ENCODE peak calls at places on chromosomes 6 and 20, in eight cellular contexts. One of them, this sample, is unnamed.

GRCh38 chr20:46057856-46058655 is 29.0 kb downstream of the SLC12A5 start:
- DNase-seq in psoas muscle: peak
- DNase-seq in effector CD8-positive, alpha-beta T cell: no peak
- DNase-seq in NCI-H2081: no peak
- DNase-seq in activated T-cell treated with anti-CD3 and anti-CD28 coated beads, Interleukin-2, amount 50 U/mL, for 4 hours: no peak
- DNase-seq in HEK293T: no peak
- DNase-seq in SHP77: no peak
- DNase-seq in HTR-8/SVneo: no peak
- DNase-seq in this sample: peak

GRCh38 chr6:7087491-7087979 is 20.2 kb upstream of the RREB1 start:
- DNase-seq in effector CD8-positive, alpha-beta T cell: no peak
- DNase-seq in HEK293T: peak
- DNase-seq in psoas muscle: no peak
- DNase-seq in activated T-cell treated with anti-CD3 and anti-CD28 coated beads, Interleukin-2, amount 50 U/mL, for 4 hours: peak
- DNase-seq in HTR-8/SVneo: no peak
- DNase-seq in NCI-H2081: no peak
- DNase-seq in SHP77: no peak
- DNase-seq in this sample: no peak

GRCh38 chr6:90175627-90176538 is 120.8 kb downstream of the BACH2 start:
- DNase-seq in SHP77: no peak
- DNase-seq in psoas muscle: no peak
- DNase-seq in effector CD8-positive, alpha-beta T cell: peak
- DNase-seq in HEK293T: no peak
- DNase-seq in NCI-H2081: no peak
- DNase-seq in activated T-cell treated with anti-CD3 and anti-CD28 coated beads, Interleukin-2, amount 50 U/mL, for 4 hours: peak
- DNase-seq in HTR-8/SVneo: no peak
- DNase-seq in this sample: no peak

GRCh38 chr20:64277571-64278318 is 22.2 kb downstream of the PCMTD2 start:
- DNase-seq in NCI-H2081: no peak
- DNase-seq in SHP77: no peak
- DNase-seq in effector CD8-positive, alpha-beta T cell: no peak
- DNase-seq in activated T-cell treated with anti-CD3 and anti-CD28 coated beads, Interleukin-2, amount 50 U/mL, for 4 hours: no peak
- DNase-seq in HEK293T: no peak
- DNase-seq in psoas muscle: no peak
- DNase-seq in HTR-8/SVneo: no peak
- DNase-seq in this sample: no peak

GRCh38 chr6:129340983-129341382 is 369.0 kb downstream of the ARHGAP18 start:
- DNase-seq in activated T-cell treated with anti-CD3 and anti-CD28 coated beads, Interleukin-2, amount 50 U/mL, for 4 hours: no peak
- DNase-seq in NCI-H2081: no peak
- DNase-seq in effector CD8-positive, alpha-beta T cell: no peak
- DNase-seq in SHP77: no peak
- DNase-seq in HTR-8/SVneo: no peak
- DNase-seq in psoas muscle: peak
- DNase-seq in HEK293T: no peak
- DNase-seq in this sample: peak

GRCh38 chr6:77124604-77125003 is 338.7 kb downstream of the HTR1B start:
- DNase-seq in psoas muscle: no peak
- DNase-seq in HEK293T: no peak
- DNase-seq in activated T-cell treated with anti-CD3 and anti-CD28 coated beads, Interleukin-2, amount 50 U/mL, for 4 hours: no peak
- DNase-seq in HTR-8/SVneo: peak
- DNase-seq in NCI-H2081: no peak
- DNase-seq in SHP77: no peak
- DNase-seq in effector CD8-positive, alpha-beta T cell: no peak
- DNase-seq in this sample: no peak

GRCh38 chr6:18823782-18824386 is 436.7 kb downstream of the RNF144B start:
- DNase-seq in SHP77: peak
- DNase-seq in activated T-cell treated with anti-CD3 and anti-CD28 coated beads, Interleukin-2, amount 50 U/mL, for 4 hours: no peak
- DNase-seq in NCI-H2081: peak
- DNase-seq in psoas muscle: no peak
- DNase-seq in HEK293T: peak
- DNase-seq in effector CD8-positive, alpha-beta T cell: no peak
- DNase-seq in HTR-8/SVneo: no peak
- DNase-seq in this sample: peak

GRCh38 chr20:34927736-34928135 is 27.9 kb downstream of the GSS start:
- DNase-seq in HTR-8/SVneo: peak
- DNase-seq in HEK293T: no peak
- DNase-seq in activated T-cell treated with anti-CD3 and anti-CD28 coated beads, Interleukin-2, amount 50 U/mL, for 4 hours: no peak
- DNase-seq in psoas muscle: no peak
- DNase-seq in SHP77: no peak
- DNase-seq in NCI-H2081: no peak
- DNase-seq in effector CD8-positive, alpha-beta T cell: no peak
- DNase-seq in this sample: peak

GRCh38 chr6:100665041-100665380 is 200.3 kb upstream of the SIM1 start:
- DNase-seq in psoas muscle: no peak
- DNase-seq in SHP77: no peak
- DNase-seq in HTR-8/SVneo: no peak
- DNase-seq in activated T-cell treated with anti-CD3 and anti-CD28 coated beads, Interleukin-2, amount 50 U/mL, for 4 hours: no peak
- DNase-seq in NCI-H2081: no peak
- DNase-seq in effector CD8-positive, alpha-beta T cell: no peak
- DNase-seq in HEK293T: no peak
- DNase-seq in this sample: no peak

GRCh38 chr6:65707134-65707826 is at the start of gene EYS:
- DNase-seq in HTR-8/SVneo: no peak
- DNase-seq in NCI-H2081: peak
- DNase-seq in SHP77: no peak
- DNase-seq in activated T-cell treated with anti-CD3 and anti-CD28 coated beads, Interleukin-2, amount 50 U/mL, for 4 hours: no peak
- DNase-seq in psoas muscle: no peak
- DNase-seq in effector CD8-positive, alpha-beta T cell: no peak
- DNase-seq in HEK293T: no peak
- DNase-seq in this sample: no peak

GRCh38 chr6:169988769-169989550 is 237.5 kb downstream of the ERMARD start:
- DNase-seq in NCI-H2081: no peak
- DNase-seq in HTR-8/SVneo: no peak
- DNase-seq in HEK293T: no peak
- DNase-seq in psoas muscle: no peak
- DNase-seq in effector CD8-positive, alpha-beta T cell: no peak
- DNase-seq in activated T-cell treated with anti-CD3 and anti-CD28 coated beads, Interleukin-2, amount 50 U/mL, for 4 hours: no peak
- DNase-seq in SHP77: no peak
- DNase-seq in this sample: no peak

GRCh38 chr6:163412345-163412744 is 2.2 kb upstream of the QKI start:
- DNase-seq in NCI-H2081: no peak
- DNase-seq in HEK293T: no peak
- DNase-seq in SHP77: no peak
- DNase-seq in HTR-8/SVneo: no peak
- DNase-seq in activated T-cell treated with anti-CD3 and anti-CD28 coated beads, Interleukin-2, amount 50 U/mL, for 4 hours: no peak
- DNase-seq in psoas muscle: no peak
- DNase-seq in effector CD8-positive, alpha-beta T cell: no peak
- DNase-seq in this sample: no peak

GRCh38 chr20:2203436-2203835 is 92.4 kb upstream of the TGM3 start:
- DNase-seq in HTR-8/SVneo: no peak
- DNase-seq in psoas muscle: no peak
- DNase-seq in activated T-cell treated with anti-CD3 and anti-CD28 coated beads, Interleukin-2, amount 50 U/mL, for 4 hours: no peak
- DNase-seq in HEK293T: no peak
- DNase-seq in SHP77: no peak
- DNase-seq in effector CD8-positive, alpha-beta T cell: no peak
- DNase-seq in NCI-H2081: no peak
- DNase-seq in this sample: no peak

GRCh38 chr6:131914967-131915751 is 36.0 kb downstream of the CCN2 start:
- DNase-seq in effector CD8-positive, alpha-beta T cell: peak
- DNase-seq in SHP77: peak
- DNase-seq in HTR-8/SVneo: peak
- DNase-seq in psoas muscle: peak
- DNase-seq in activated T-cell treated with anti-CD3 and anti-CD28 coated beads, Interleukin-2, amount 50 U/mL, for 4 hours: peak
- DNase-seq in NCI-H2081: peak
- DNase-seq in HEK293T: peak
- DNase-seq in this sample: peak

GRCh38 chr6:6801002-6801329 is 212.4 kb downstream of the LY86 start:
- DNase-seq in effector CD8-positive, alpha-beta T cell: no peak
- DNase-seq in HEK293T: no peak
- DNase-seq in NCI-H2081: no peak
- DNase-seq in SHP77: no peak
- DNase-seq in psoas muscle: no peak
- DNase-seq in activated T-cell treated with anti-CD3 and anti-CD28 coated beads, Interleukin-2, amount 50 U/mL, for 4 hours: no peak
- DNase-seq in HTR-8/SVneo: no peak
- DNase-seq in this sample: no peak

GRCh38 chr20:32163951-32164350 is 43.6 kb downstream of the PLAGL2 start:
- DNase-seq in SHP77: no peak
- DNase-seq in NCI-H2081: no peak
- DNase-seq in activated T-cell treated with anti-CD3 and anti-CD28 coated beads, Interleukin-2, amount 50 U/mL, for 4 hours: no peak
- DNase-seq in HEK293T: no peak
- DNase-seq in effector CD8-positive, alpha-beta T cell: no peak
- DNase-seq in HTR-8/SVneo: no peak
- DNase-seq in psoas muscle: no peak
- DNase-seq in this sample: no peak

GRCh38 chr6:31497595-31498476 is at the start of gene MICB:
- DNase-seq in HEK293T: peak
- DNase-seq in psoas muscle: peak
- DNase-seq in SHP77: no peak
- DNase-seq in NCI-H2081: peak
- DNase-seq in HTR-8/SVneo: peak
- DNase-seq in effector CD8-positive, alpha-beta T cell: peak
- DNase-seq in activated T-cell treated with anti-CD3 and anti-CD28 coated beads, Interleukin-2, amount 50 U/mL, for 4 hours: peak
- DNase-seq in this sample: peak

GRCh38 chr6:168155193-168155592 is 76.2 kb upstream of the FRMD1 start:
- DNase-seq in effector CD8-positive, alpha-beta T cell: no peak
- DNase-seq in psoas muscle: no peak
- DNase-seq in HTR-8/SVneo: peak
- DNase-seq in activated T-cell treated with anti-CD3 and anti-CD28 coated beads, Interleukin-2, amount 50 U/mL, for 4 hours: no peak
- DNase-seq in HEK293T: no peak
- DNase-seq in SHP77: no peak
- DNase-seq in NCI-H2081: no peak
- DNase-seq in this sample: no peak

GRCh38 chr6:122696853-122697252 is 82.7 kb upstream of the FABP7 start:
- DNase-seq in effector CD8-positive, alpha-beta T cell: no peak
- DNase-seq in HEK293T: no peak
- DNase-seq in SHP77: no peak
- DNase-seq in HTR-8/SVneo: no peak
- DNase-seq in psoas muscle: no peak
- DNase-seq in NCI-H2081: no peak
- DNase-seq in activated T-cell treated with anti-CD3 and anti-CD28 coated beads, Interleukin-2, amount 50 U/mL, for 4 hours: no peak
- DNase-seq in this sample: no peak

GRCh38 chr20:4949833-4950178 is 51.5 kb downstream of the SLC23A2 start:
- DNase-seq in HTR-8/SVneo: no peak
- DNase-seq in effector CD8-positive, alpha-beta T cell: no peak
- DNase-seq in HEK293T: peak
- DNase-seq in SHP77: no peak
- DNase-seq in psoas muscle: no peak
- DNase-seq in NCI-H2081: no peak
- DNase-seq in activated T-cell treated with anti-CD3 and anti-CD28 coated beads, Interleukin-2, amount 50 U/mL, for 4 hours: no peak
- DNase-seq in this sample: no peak

GRCh38 chr6:111030008-111031006 is 48.5 kb downstream of the RPF2 start:
- DNase-seq in NCI-H2081: no peak
- DNase-seq in psoas muscle: peak
- DNase-seq in activated T-cell treated with anti-CD3 and anti-CD28 coated beads, Interleukin-2, amount 50 U/mL, for 4 hours: no peak
- DNase-seq in effector CD8-positive, alpha-beta T cell: no peak
- DNase-seq in SHP77: no peak
- DNase-seq in HEK293T: no peak
- DNase-seq in HTR-8/SVneo: no peak
- DNase-seq in this sample: no peak